ENCODE peak calls at places on chromosomes 11 and 22, in five cellular contexts. Z, R, K, H and D are unnamed samples.

GRCh38 chr22:50577987-50578775 is at the start of gene CPT1B:
- DNase-seq in Z (peak), H (no peak), K (peak), R (no peak), D (no peak)

GRCh38 chr22:19121631-19122142 is 525 bp downstream of the DGCR2 start:
- DNase-seq in H (no peak), R (no peak), Z (peak), K (peak), D (no peak)

GRCh38 chr22:48084041-48084748 is 1321.7 kb downstream of the TBC1D22A start:
- DNase-seq in R (no peak), K (no peak), Z (no peak), H (no peak), D (no peak)

GRCh38 chr11:104916442-104916841 is 18.2 kb upstream of the CASP12 start:
- DNase-seq in R (no peak), H (no peak), K (no peak), Z (no peak), D (no peak)

GRCh38 chr11:27812341-27812740 is 112.1 kb upstream of the BDNF start:
- DNase-seq in R (no peak), Z (no peak), H (no peak), K (no peak), D (peak)

GRCh38 chr11:64084962-64085710 is 49.4 kb downstream of the FLRT1 start:
- DNase-seq in R (no peak), Z (no peak), H (no peak), K (no peak), D (no peak)

GRCh38 chr11:65454311-65454695 is 31.7 kb downstream of the NEAT1 start:
- DNase-seq in H (no peak), K (no peak), Z (peak), R (no peak), D (no peak)

GRCh38 chr11:76626266-76626665 is 44.3 kb downstream of the LRRC32 start:
- DNase-seq in H (no peak), Z (peak), K (no peak), R (no peak), D (no peak)

GRCh38 chr11:32420937-32421532 is 14.3 kb downstream of the WT1 start:
- DNase-seq in R (no peak), K (no peak), Z (no peak), H (no peak), D (no peak)
- H3K4me3 ChIP-seq in R (no peak), K (no peak), Z (no peak), H (no peak), D (no peak)

DNA sequence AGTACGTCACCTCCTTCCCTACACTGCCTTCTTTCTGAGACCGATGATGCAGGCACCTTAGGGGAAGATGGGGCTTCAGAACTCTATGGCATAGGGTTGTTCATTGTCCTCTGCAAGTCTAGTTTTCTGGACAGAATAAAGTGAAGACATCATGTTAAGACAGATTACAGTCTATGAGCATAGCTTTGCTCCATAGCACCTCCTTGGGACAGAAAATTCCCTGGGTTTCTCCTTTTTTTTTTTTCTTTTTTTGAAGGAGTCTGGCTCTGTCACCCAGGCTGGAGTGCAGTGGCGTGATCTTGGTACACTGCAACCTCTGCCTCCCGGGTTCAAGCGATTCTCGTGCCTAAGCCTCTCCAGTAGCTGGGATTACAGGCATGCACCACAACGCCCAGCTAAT is 119.8 kb upstream of the CADM1 start:
- DNase-seq in K (no peak), R (no peak), Z (no peak), H (no peak), D (no peak)
- TF ChIP-seq CTCF in K (no peak), R (peak), Z (no peak), H (peak), D (peak)

DNA sequence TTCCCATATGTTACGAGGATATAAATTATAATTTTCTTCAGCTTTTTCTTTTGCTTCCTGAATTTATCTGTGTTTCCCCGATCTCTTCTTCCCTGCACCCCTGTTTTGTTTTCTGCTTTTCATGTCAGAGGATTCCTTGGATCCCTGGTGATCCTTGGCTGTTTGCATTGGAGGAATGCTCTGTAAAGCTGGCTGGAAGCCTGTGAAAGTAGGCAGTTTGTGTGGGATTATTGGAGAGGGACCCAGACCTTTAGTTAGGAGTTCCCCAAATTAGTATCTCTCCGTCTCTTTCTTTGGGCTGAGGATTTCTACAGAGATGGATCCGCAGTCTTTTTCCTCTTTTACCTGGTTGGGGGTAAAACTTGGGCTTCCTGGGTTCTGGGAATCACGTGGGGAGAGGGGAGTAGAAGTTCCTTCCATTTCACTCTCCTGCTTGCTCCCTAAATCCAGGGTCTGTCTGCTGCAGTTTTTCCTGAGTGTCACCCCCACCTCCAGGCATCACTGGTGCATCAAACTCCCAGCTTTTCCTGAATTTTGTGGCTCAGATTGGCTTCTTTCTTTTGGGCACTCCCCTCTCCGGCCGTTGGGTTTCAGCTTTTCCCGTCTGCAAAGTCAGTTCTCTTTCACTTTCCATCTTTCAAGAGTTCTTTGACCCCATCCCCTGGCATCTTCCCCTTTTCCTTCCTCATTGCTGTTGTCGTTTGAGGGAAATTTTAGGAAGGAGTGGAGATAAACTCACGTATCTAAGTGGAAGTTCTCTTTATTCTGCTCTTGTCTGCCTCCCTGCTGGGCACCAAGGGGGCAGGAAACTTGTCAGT is 79.1 kb upstream of the ALX4 start:
- DNase-seq in H (no peak), R (no peak), K (no peak), Z (no peak), D (no peak)
- H3K4me3 ChIP-seq in H (no peak), R (no peak), K (no peak), Z (no peak), D (no peak)

GRCh38 chr11:31397239-31397834 is 27.7 kb downstream of the DNAJC24 start:
- DNase-seq in Z (no peak), R (no peak), H (no peak), K (peak), D (no peak)
- TF ChIP-seq CTCF in Z (peak), R (peak), H (peak), K (peak), D (peak)